ENCODE peak calls at places on chromosome 19, in six cellular contexts. U is AG09319, I is HFF-Myc, Z is mammary epithelial cell, E is endothelial cell, N is HFFc6. K is an unnamed sample.
A peak's percentile ranks its signal among the peaks of the same experiment; 100 is the strongest.

GRCh38 chr19:7083076-7083956 is 13.8 kb downstream of the ZNF557 start:
- DNase-seq in U (no peak), I (no peak), Z (peak; percentile 16), E (no peak), N (peak; percentile 4), K (no peak)

GRCh38 chr19:30785728-30786127 is 413.5 kb downstream of the ZNF536 start:
- DNase-seq in U (no peak), I (no peak), Z (no peak), E (no peak), N (no peak), K (no peak)

GRCh38 chr19:38718747-38719543 is 25.3 kb downstream of the CAPN12 start:
- DNase-seq in U (no peak), I (no peak), Z (peak; percentile 68), E (no peak), N (peak; percentile 32), K (no peak)

GRCh38 chr19:18895828-18896341 is at the start of gene CERS1:
- DNase-seq in U (no peak), I (no peak), Z (no peak), E (peak; percentile 53), N (no peak), K (no peak)

GRCh38 chr19:55605207-55605636 is 225 bp upstream of the ZNF865 start:
- DNase-seq in U (peak; percentile 89), I (peak; percentile 93), Z (peak; percentile 95), E (peak; percentile 97), N (peak; percentile 96), K (peak; percentile 96)

GRCh38 chr19:41373993-41374392 is 2.3 kb upstream of the TMEM91 start:
- DNase-seq in U (peak; percentile 84), I (peak; percentile 89), Z (peak; percentile 59), E (no peak), N (peak; percentile 72), K (no peak)

GRCh38 chr19:34230833-34231232 is 23.5 kb upstream of the GARRE1 start:
- DNase-seq in U (no peak), I (no peak), Z (no peak), E (no peak), N (no peak), K (no peak)

GRCh38 chr19:4524808-4525562 is 6.7 kb upstream of the PLIN4 start:
- DNase-seq in U (no peak), I (no peak), Z (peak; percentile 30), E (peak; percentile 77), N (peak; percentile 13), K (peak; percentile 85)

GRCh38 chr19:55672418-55672817 is 2.6 kb upstream of the EPN1 start:
- DNase-seq in U (no peak), I (no peak), Z (no peak), E (no peak), N (no peak), K (no peak)

GRCh38 chr19:13925990-13926389 is 12.2 kb downstream of the PODNL1 start:
- DNase-seq in U (no peak), I (no peak), Z (no peak), E (no peak), N (no peak), K (no peak)

GRCh38 chr19:29678484-29679106 is 13.3 kb downstream of the PLEKHF1 start:
- DNase-seq in U (no peak), I (no peak), Z (no peak), E (no peak), N (no peak), K (no peak)

GRCh38 chr19:39737929-39738328 is at the start of gene CLC:
- DNase-seq in U (no peak), I (no peak), Z (no peak), E (no peak), N (no peak), K (no peak)

GRCh38 chr19:51448011-51448744 is 10.1 kb downstream of the SIGLEC8 start:
- DNase-seq in U (no peak), I (no peak), Z (no peak), E (no peak), N (no peak), K (no peak)

GRCh38 chr19:53037101-53038097 is 7.1 kb upstream of the ERVV-2 start:
- DNase-seq in U (peak; percentile 3), I (no peak), Z (peak; percentile 53), E (peak; percentile 75), N (no peak), K (no peak)

GRCh38 chr19:47228168-47228936 is 2.6 kb downstream of the BBC3 start:
- DNase-seq in U (no peak), I (no peak), Z (peak; percentile 26), E (no peak), N (peak; percentile 29), K (peak; percentile 62)

GRCh38 chr19:12543855-12544254 is 7.4 kb downstream of the ZNF564 start:
- DNase-seq in U (no peak), I (no peak), Z (peak; percentile 47), E (no peak), N (no peak), K (no peak)

GRCh38 chr19:42028304-42029216 is 34.5 kb upstream of the ATP1A3 start:
- DNase-seq in U (no peak), I (no peak), Z (no peak), E (peak; percentile 57), N (no peak), K (no peak)

GRCh38 chr19:43755256-43755801 is 567 bp upstream of the SMG9 start:
- DNase-seq in U (no peak), I (no peak), Z (peak; percentile 42), E (peak; percentile 71), N (no peak), K (peak; percentile 78)

GRCh38 chr19:45615795-45616708 is 14.0 kb upstream of the GPR4 start:
- DNase-seq in U (no peak), I (peak; percentile 88), Z (peak; percentile 71), E (peak; percentile 98), N (peak; percentile 76), K (peak; percentile 94)

GRCh38 chr19:45901432-45901903 is 945 bp downstream of the MYPOP start:
- DNase-seq in U (no peak), I (no peak), Z (peak; percentile 17), E (no peak), N (no peak), K (peak; percentile 50)

GRCh38 chr19:4776436-4777205 is 14.9 kb upstream of the FEM1A start:
- DNase-seq in U (no peak), I (no peak), Z (no peak), E (no peak), N (no peak), K (no peak)

GRCh38 chr19:19627716-19628498 is at the start of gene LPAR2:
- DNase-seq in U (no peak), I (no peak), Z (peak; percentile 53), E (peak; percentile 41), N (no peak), K (peak; percentile 97)

GRCh38 chr19:41755328-41755913 is at the start of gene CEACAM6:
- DNase-seq in U (no peak), I (no peak), Z (no peak), E (no peak), N (no peak), K (no peak)

GRCh38 chr19:47230122-47230920 is 678 bp downstream of the BBC3 start:
- DNase-seq in U (no peak), I (no peak), Z (peak; percentile 22), E (peak; percentile 67), N (peak; percentile 19), K (peak; percentile 78)

DNA sequence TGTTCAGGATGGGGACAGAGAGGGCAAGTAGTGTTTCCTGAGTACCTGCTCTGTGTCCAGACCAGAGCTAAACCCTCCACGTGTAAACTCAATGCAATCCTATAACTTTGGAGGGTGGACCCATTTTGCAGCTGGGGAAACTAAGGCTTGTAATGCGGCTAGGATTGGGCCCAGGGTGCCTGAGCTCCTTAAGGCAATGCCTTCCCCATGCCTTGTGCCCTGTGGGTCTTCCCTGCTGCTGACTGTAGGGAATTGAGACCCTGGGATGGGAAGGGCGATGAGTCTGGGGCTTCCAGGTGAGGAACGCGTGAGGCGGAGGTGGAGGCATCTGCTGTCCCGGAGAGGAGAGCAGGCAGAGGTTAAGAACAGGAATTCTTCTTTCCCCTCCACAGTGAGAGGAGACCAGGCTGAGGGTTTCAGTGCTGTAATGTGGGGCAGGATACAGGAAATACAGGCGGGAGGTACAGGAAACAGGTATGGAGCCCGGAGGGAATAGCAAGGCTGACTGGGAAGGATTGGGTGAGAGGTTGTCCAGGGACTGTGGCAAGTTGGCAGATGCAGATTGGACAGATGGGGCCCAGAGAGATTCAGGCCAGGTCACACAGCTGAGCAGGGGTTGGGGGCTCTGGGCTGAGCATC is 19.2 kb downstream of the SLC27A1 start:
- DNase-seq in U (no peak), I (no peak), Z (no peak), E (peak; percentile 54), N (no peak), K (no peak)
- TF ChIP-seq CTCF in U (no peak), I (no peak), Z (no peak), E (peak; percentile 23), N (no peak), K (no peak)

GRCh38 chr19:23309926-23310325 is 59.7 kb upstream of the ZNF724 start:
- DNase-seq in U (no peak), I (no peak), Z (peak; percentile 57), E (no peak), N (no peak), K (no peak)

GRCh38 chr19:23304238-23304637 is 54.0 kb upstream of the ZNF724 start:
- DNase-seq in U (no peak), I (no peak), Z (no peak), E (no peak), N (no peak), K (no peak)

GRCh38 chr19:23310729-23311211 is 60.6 kb upstream of the ZNF724 start:
- DNase-seq in U (no peak), I (no peak), Z (peak; percentile 86), E (no peak), N (no peak), K (no peak)

GRCh38 chr19:23311551-23311950 is 61.4 kb upstream of the ZNF724 start:
- DNase-seq in U (no peak), I (no peak), Z (no peak), E (no peak), N (no peak), K (no peak)

GRCh38 chr19:23305555-23305954 is 55.4 kb upstream of the ZNF724 start:
- DNase-seq in U (no peak), I (no peak), Z (no peak), E (no peak), N (no peak), K (no peak)
- TF ChIP-seq CTCF in U (no peak), I (no peak), Z (no peak), E (no peak), N (no peak), K (no peak)

DNA sequence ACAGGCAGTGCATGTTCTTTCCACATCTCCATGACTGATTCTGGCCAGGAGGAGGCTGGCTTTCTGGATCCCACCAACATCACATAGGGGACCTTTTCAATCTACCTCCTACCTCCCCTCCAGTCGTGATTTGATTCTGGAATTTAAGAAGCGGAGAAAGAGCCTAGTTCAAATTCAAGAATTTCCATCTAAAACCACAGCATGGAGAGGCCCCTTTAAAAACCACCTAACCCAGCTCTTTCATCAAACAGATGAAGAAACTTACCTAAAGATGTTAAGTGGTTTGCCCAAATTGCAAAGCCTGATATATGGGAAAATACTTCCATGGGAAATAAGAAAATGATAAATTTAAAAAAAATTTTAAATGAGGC is 45.6 kb downstream of the RFX2 start:
- DNase-seq in U (no peak), I (no peak), Z (no peak), E (no peak), N (no peak), K (no peak)
- TF ChIP-seq CTCF in U (no peak), I (no peak), Z (no peak), E (no peak), N (no peak), K (no peak)

DNA sequence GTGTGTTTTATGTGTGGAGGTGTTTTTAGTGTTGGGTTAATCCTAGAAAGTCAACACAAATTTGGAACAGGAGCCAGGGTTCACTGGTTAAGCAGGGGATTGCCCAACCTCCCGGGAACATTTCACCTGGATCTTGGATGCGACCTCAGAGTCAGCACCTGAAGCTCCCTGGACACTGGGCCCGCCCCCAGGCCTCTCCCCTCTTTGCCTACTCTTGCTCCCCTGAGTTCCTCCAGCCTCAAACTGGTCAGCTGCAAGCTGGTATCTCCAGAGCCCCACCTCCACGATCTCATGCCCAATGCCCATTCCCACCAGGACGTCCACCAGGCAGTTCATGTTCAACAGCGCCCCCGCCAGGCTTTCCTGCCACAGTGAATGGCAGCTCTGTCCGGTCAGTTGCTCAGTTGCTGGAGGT is 9.7 kb downstream of the HSD17B14 start:
- DNase-seq in U (no peak), I (no peak), Z (no peak), E (peak; percentile 46), N (no peak), K (no peak)
- TF ChIP-seq CTCF in U (no peak), I (no peak), Z (no peak), E (peak; percentile 45), N (peak; percentile 45), K (no peak)

K was measured in GM13976.